ENCODE peak calls at places on chromosomes 7 and 10, in eight cellular contexts. K is CD14-positive monocyte, G is psoas muscle, V is mucosa of descending colon, N is fibroblast of lung, L is kidney epithelial cell, R is BJ, I is H9. S is an unnamed sample.

GRCh38 chr10:19966751-19967150 is 150.5 kb downstream of the PLXDC2 start:
- DNase-seq in V (no peak), G (no peak), L (no peak), I (peak), N (peak), K (no peak), R (no peak), S (no peak)

GRCh38 chr10:120630266-120630665 is 173.2 kb downstream of the PLPP4 start:
- DNase-seq in K (no peak), V (no peak), G (no peak), L (no peak), I (no peak), N (no peak), R (no peak), S (no peak)

GRCh38 chr7:512146-512510 is 7.5 kb downstream of the PDGFA start:
- DNase-seq in L (no peak), R (no peak), N (no peak), G (no peak), I (no peak), V (no peak), K (no peak), S (no peak)

GRCh38 chr7:14606101-14606500 is 296.4 kb downstream of the DGKB start:
- DNase-seq in L (peak), K (no peak), V (no peak), I (no peak), N (peak), G (no peak), R (no peak), S (no peak)

GRCh38 chr10:16891375-16892313 is 74.4 kb upstream of the RSU1 start:
- DNase-seq in R (peak), V (peak), I (peak), G (peak), L (peak), K (no peak), N (peak), S (no peak)

GRCh38 chr7:128661446-128661845 is 10.6 kb upstream of the GARIN1A start:
- DNase-seq in N (no peak), V (no peak), I (no peak), K (no peak), G (no peak), R (no peak), L (no peak), S (no peak)

GRCh38 chr10:86046845-86047460 is 319.6 kb downstream of the GRID1 start:
- DNase-seq in L (no peak), I (no peak), G (no peak), K (no peak), N (no peak), R (no peak), V (no peak), S (no peak)

GRCh38 chr7:26898917-26899316 is 34.5 kb upstream of the SKAP2 start:
- DNase-seq in K (no peak), I (no peak), N (no peak), V (no peak), G (no peak), L (no peak), R (no peak), S (no peak)

GRCh38 chr10:59176241-59177030 is at the start of gene PHYHIPL:
- DNase-seq in R (no peak), V (peak), I (peak), N (no peak), L (no peak), G (peak), K (no peak), S (peak)

GRCh38 chr10:132577350-132578005 is 39.9 kb downstream of the INPP5A start:
- DNase-seq in G (no peak), K (no peak), V (no peak), L (no peak), N (no peak), R (no peak), I (no peak), S (no peak)

GRCh38 chr7:37007319-37007718 is 283.0 kb upstream of the AOAH start:
- DNase-seq in L (no peak), I (no peak), R (no peak), N (no peak), K (no peak), V (no peak), G (no peak), S (no peak)

GRCh38 chr10:131574363-131574706 is 262.8 kb upstream of the TCERG1L start:
- DNase-seq in G (no peak), V (no peak), I (no peak), K (no peak), N (no peak), L (no peak), R (no peak), S (no peak)

GRCh38 chr10:24724381-24725228 is 918 bp upstream of the ARHGAP21 start:
- DNase-seq in R (peak), N (peak), I (peak), V (peak), G (peak), L (peak), K (peak), S (peak)

GRCh38 chr10:28281726-28282325 is 21.0 kb downstream of the MPP7 start:
- DNase-seq in V (no peak), L (no peak), K (no peak), N (no peak), I (no peak), R (no peak), G (no peak), S (no peak)

GRCh38 chr10:106213493-106213892 is 951.0 kb downstream of the SORCS1 start:
- DNase-seq in G (no peak), R (no peak), N (no peak), V (no peak), I (no peak), L (no peak), K (no peak), S (no peak)

GRCh38 chr7:6446977-6447588 is 671 bp downstream of the DAGLB start:
- DNase-seq in N (peak), R (peak), L (peak), K (peak), G (peak), V (peak), I (peak), S (peak)

GRCh38 chr7:33744293-33744692 is 161.0 kb upstream of the BMPER start:
- DNase-seq in G (no peak), V (peak), I (no peak), L (no peak), N (no peak), K (no peak), R (no peak), S (no peak)

GRCh38 chr10:102004376-102004775 is 51.6 kb downstream of the ARMH3 start:
- DNase-seq in I (no peak), R (no peak), G (no peak), N (peak), K (no peak), V (no peak), L (no peak), S (no peak)

GRCh38 chr7:47651355-47652317 is 69.7 kb upstream of the TNS3 start:
- DNase-seq in R (peak), K (no peak), N (peak), I (no peak), L (peak), V (no peak), G (no peak), S (no peak)

GRCh38 chr7:128194533-128195282 is 46.4 kb upstream of the LEP start:
- DNase-seq in I (peak), N (no peak), R (no peak), V (no peak), L (no peak), G (no peak), K (peak), S (no peak)

GRCh38 chr10:96225119-96225518 is 46.2 kb downstream of the BLNK start:
- DNase-seq in I (no peak), K (no peak), V (no peak), R (no peak), L (no peak), N (no peak), G (peak), S (no peak)

GRCh38 chr7:107874097-107874496 is 16.9 kb upstream of the DLD start:
- DNase-seq in G (no peak), V (no peak), N (no peak), L (no peak), R (no peak), K (no peak), I (no peak), S (no peak)

GRCh38 chr10:130869179-130869841 is 442.2 kb downstream of the TCERG1L start:
- DNase-seq in L (no peak), I (no peak), K (no peak), N (no peak), R (no peak), G (no peak), V (no peak), S (no peak)

GRCh38 chr10:29657719-29658274 is 23.0 kb upstream of the SVIL start:
- DNase-seq in G (no peak), R (no peak), K (no peak), N (peak), I (no peak), V (no peak), L (no peak), S (no peak)

GRCh38 chr7:105982388-105982787 is 19.3 kb downstream of the CDHR3 start:
- DNase-seq in V (no peak), L (no peak), R (no peak), K (no peak), N (no peak), G (no peak), I (peak), S (no peak)

GRCh38 chr10:125820705-125821104 is 2.4 kb downstream of the UROS start:
- DNase-seq in R (no peak), I (no peak), N (no peak), L (no peak), G (no peak), V (no peak), K (no peak), S (no peak)

GRCh38 chr7:138885383-138886147 is 87.6 kb upstream of the ATP6V0A4 start:
- DNase-seq in V (no peak), L (no peak), R (no peak), K (no peak), N (no peak), G (no peak), I (no peak), S (no peak)
- TF ChIP-seq CTCF in V (no peak), L (no peak), R (peak), K (no peak), N (no peak), G (no peak), I (peak), S (no peak)

DNA sequence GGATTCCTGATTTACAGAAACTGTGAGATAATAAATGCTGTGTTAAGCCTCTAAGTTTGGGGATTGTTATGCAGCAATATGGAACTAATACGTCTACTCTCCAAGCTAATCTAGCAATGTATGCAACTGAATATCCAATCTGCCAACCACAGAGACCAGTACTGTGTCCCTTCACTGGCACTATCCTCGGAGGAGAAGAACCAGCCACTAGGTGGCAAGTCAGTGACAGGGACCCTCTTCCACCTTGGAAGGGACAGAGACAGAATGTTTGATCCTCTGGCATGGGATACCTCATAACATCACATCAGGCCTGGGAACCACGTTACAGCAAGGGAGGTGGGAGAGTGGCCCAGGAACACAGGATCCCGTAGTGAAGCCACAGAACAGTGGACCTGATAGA is 96.4 kb downstream of the CREM start:
- DNase-seq in V (no peak), R (no peak), L (no peak), N (no peak), G (no peak), I (peak), K (no peak), S (no peak)
- TF ChIP-seq CTCF in V (no peak), R (no peak), L (no peak), N (no peak), G (no peak), I (peak), K (no peak), S (no peak)

GRCh38 chr10:91214906-91215305 is 5.6 kb upstream of the PCGF5 start:
- DNase-seq in L (no peak), K (no peak), N (no peak), G (no peak), V (no peak), I (no peak), R (no peak), S (no peak)

GRCh38 chr10:91215384-91215783 is 5.1 kb upstream of the PCGF5 start:
- DNase-seq in R (no peak), K (no peak), L (no peak), N (no peak), V (no peak), G (no peak), I (no peak), S (no peak)

GRCh38 chr10:91220954-91221696 is 662 bp downstream of the PCGF5 start:
- DNase-seq in I (peak), K (peak), R (no peak), G (peak), N (peak), V (peak), L (no peak), S (peak)

GRCh38 chr10:91219371-91220193 is 881 bp upstream of the PCGF5 start:
- DNase-seq in K (no peak), N (no peak), V (no peak), G (no peak), L (no peak), R (no peak), I (no peak), S (no peak)

GRCh38 chr10:91220194-91220953 is at the start of gene PCGF5:
- DNase-seq in I (peak), K (peak), L (peak), N (peak), G (peak), R (peak), V (peak), S (peak)
- TF ChIP-seq CTCF in I (peak), K (peak), L (no peak), N (no peak), G (peak), R (peak), V (peak), S (no peak)

DNA sequence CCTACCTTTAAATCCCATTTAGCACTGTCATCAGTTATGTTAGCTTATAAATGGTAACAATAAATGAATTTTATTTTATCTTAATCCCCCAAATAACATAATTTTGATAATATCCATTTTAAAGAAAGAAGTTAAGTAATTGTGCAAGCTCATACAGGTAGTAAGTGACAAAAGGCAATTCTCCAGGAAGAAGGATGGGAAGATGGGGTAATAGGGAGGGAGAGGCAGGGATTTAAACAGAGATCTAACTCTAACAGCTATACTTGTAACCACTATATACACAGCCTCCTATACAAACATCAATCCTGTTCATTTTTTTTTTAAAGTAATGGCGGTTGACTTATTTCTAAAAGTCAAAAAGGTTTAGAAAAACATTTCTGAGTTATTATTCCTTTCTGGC is 119.4 kb downstream of the SGMS1 start:
- DNase-seq in N (no peak), R (no peak), G (no peak), V (no peak), I (no peak), K (no peak), L (no peak), S (no peak)
- TF ChIP-seq CTCF in N (no peak), R (no peak), G (no peak), V (no peak), I (no peak), K (no peak), L (no peak), S (no peak)

DNA sequence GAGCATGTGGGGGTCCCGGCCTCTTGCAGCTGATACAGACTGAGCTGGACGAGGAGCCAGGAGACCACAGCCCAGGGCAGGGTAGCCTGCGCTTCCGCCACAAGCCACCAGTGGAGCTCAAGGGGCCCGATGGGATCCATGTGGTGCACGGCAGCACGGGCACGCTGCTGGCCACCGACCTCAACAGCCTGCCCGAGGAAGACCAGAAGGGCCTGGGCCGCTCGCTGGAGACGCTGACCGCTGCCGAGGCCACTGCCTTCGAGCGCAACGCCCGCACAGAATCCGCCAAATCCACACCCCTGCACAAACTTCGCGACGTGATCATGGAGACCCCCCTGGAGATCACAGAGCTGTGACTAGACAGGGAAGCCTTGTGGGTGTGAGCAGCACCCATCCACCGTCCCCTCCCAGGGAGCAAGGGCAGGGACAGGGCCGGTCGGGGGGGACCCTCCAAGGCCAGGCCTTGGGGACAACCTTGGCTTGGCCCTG is 36.1 kb downstream of the PSAP start:
- DNase-seq in I (peak), K (no peak), V (no peak), L (no peak), N (no peak), R (no peak), G (no peak), S (no peak)
- TF ChIP-seq CTCF in I (peak), K (peak), V (no peak), L (no peak), N (no peak), R (no peak), G (no peak), S (no peak)

DNA sequence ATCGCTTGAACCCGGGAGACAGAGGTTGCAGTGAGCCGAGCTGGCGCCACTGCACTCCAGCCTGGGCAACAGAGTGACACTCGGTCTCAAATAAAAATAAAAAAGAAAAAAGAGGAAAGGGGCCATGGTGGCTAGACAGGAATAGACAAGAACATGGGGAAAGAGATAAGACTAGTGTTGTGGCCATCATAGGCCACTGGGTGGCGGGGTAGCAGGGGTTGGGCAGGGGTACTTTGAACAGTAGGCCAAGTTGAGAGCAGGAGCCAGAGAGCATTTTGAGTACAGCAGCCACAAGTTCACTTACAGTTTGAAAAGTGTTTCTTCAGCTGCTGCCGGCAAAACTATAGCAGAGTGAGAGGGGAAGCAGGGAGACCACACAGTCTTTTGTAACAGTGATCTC is 656.0 kb downstream of the CNTNAP2 start:
- DNase-seq in G (no peak), K (no peak), V (no peak), R (no peak), L (no peak), N (no peak), I (peak), S (no peak)
- TF ChIP-seq CTCF in G (no peak), K (no peak), V (no peak), R (no peak), L (no peak), N (peak), I (peak), S (no peak)

GRCh38 chr7:80896856-80897598 is 21.8 kb downstream of the SEMA3C start:
- DNase-seq in V (peak), K (no peak), N (no peak), G (no peak), R (no peak), L (no peak), I (no peak), S (no peak)

GRCh38 chr7:80890391-80890790 is 28.5 kb downstream of the SEMA3C start:
- DNase-seq in K (no peak), I (no peak), L (no peak), G (no peak), N (peak), R (no peak), V (no peak), S (no peak)

GRCh38 chr7:80889525-80889924 is 29.3 kb downstream of the SEMA3C start:
- DNase-seq in L (no peak), K (no peak), V (no peak), R (no peak), I (no peak), G (no peak), N (no peak), S (no peak)

GRCh38 chr7:80890839-80891544 is 27.9 kb downstream of the SEMA3C start:
- DNase-seq in N (no peak), K (no peak), V (no peak), R (no peak), G (no peak), L (no peak), I (no peak), S (no peak)

GRCh38 chr7:80895056-80895455 is 23.8 kb downstream of the SEMA3C start:
- DNase-seq in K (no peak), I (no peak), G (no peak), V (no peak), L (no peak), N (peak), R (no peak), S (no peak)
- TF ChIP-seq CTCF in K (no peak), I (no peak), G (no peak), V (no peak), L (no peak), N (no peak), R (no peak), S (no peak)

DNA sequence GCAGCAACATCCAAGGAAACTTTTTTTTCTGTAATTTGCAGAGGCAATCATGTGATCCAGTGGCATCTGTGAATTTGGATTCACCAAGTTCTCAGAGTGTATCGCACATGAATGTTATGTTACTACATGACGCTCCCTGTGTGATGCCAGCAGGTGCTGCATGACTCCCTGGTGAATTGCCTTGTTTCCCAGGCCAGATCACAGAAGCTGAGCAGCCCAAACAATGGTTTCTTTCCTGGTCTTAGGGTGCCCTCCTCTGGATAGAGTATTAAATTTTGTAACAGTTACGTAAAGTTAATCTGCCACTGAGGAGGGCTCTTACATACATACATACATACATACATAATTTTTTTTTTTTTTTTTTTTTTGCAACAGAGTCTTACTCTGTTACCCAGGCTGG is 3.6 kb downstream of the ZSCAN21 start:
- DNase-seq in R (no peak), V (peak), L (no peak), K (no peak), N (peak), I (no peak), G (peak), S (no peak)
- TF ChIP-seq CTCF in R (no peak), V (no peak), L (no peak), K (no peak), N (peak), I (peak), G (no peak), S (no peak)

GRCh38 chr10:46033602-46034011 is 3.2 kb upstream of the NCOA4 start:
- DNase-seq in K (no peak), V (peak), I (no peak), N (peak), R (no peak), G (no peak), L (peak), S (no peak)

GRCh38 chr10:46035923-46036849 is 5.8 kb upstream of the NCOA4 start:
- DNase-seq in L (no peak), K (no peak), G (no peak), R (no peak), N (no peak), I (no peak), V (no peak), S (no peak)

GRCh38 chr10:46030091-46030937 is at the start of gene NCOA4:
- DNase-seq in G (peak), V (peak), L (peak), K (peak), R (peak), N (peak), I (peak), S (peak)

GRCh38 chr10:46028584-46029570 is 1.5 kb downstream of the NCOA4 start:
- DNase-seq in I (no peak), K (no peak), L (peak), N (peak), V (peak), R (no peak), G (no peak), S (no peak)

GRCh38 chr10:46031648-46032532 is 1.5 kb upstream of the NCOA4 start:
- DNase-seq in L (no peak), G (no peak), V (no peak), R (no peak), K (no peak), I (no peak), N (no peak), S (no peak)
- TF ChIP-seq CTCF in L (no peak), G (no peak), V (no peak), R (no peak), K (no peak), I (no peak), N (no peak), S (no peak)

S was measured in mesothelial cell of epicardium.